ENCODE peak calls at places on chromosome 4, in nine cellular contexts. A is activated CD4-positive, alpha-beta T cell treated with anti-CD3 and anti-CD28 coated beads for 48 hours; H is EH; G is activated CD8-positive, alpha-beta memory T cell treated with anti-CD3 and anti-CD28 coated beads, Interleukin-2, amount 50 U/mL, for 48 hours; N is EL; F is left ventricle myocardium inferior; Y is activated effector memory CD4-positive, alpha-beta T cell treated with anti-CD3 and anti-CD28 coated beads, Interleukin-2, amount 50 U/mL, for 16 hours; U is body of pancreas; R is stimulated activated CD4-positive, alpha-beta T cell treated with anti-CD3 and anti-CD28 coated beads, Interleukin-15, amount 100 ng/mL, for 24 hours. I is an unnamed sample.

GRCh38 chr4:78742300-78742699 is 33.9 kb upstream of the BMP2K start:
- DNase-seq in A (no peak), H (no peak), G (no peak), N (no peak), F (no peak), Y (no peak), U (no peak), R (no peak), I (no peak)

GRCh38 chr4:119536572-119537528 is 91.8 kb downstream of the PDE5A start:
- DNase-seq in A (no peak), H (peak), G (no peak), N (peak), F (no peak), Y (no peak), U (no peak), R (no peak), I (no peak)

GRCh38 chr4:176921256-176921655 is 128.5 kb upstream of the VEGFC start:
- DNase-seq in A (no peak), H (no peak), G (no peak), N (peak), F (no peak), Y (no peak), U (no peak), R (no peak), I (no peak)

GRCh38 chr4:184328022-184328736 is 110.5 kb upstream of the ENPP6 start:
- DNase-seq in A (peak), H (no peak), G (no peak), N (no peak), F (no peak), Y (no peak), U (no peak), R (peak), I (no peak)

GRCh38 chr4:114476310-114476709 is 122.3 kb upstream of the UGT8 start:
- DNase-seq in A (no peak), H (no peak), G (no peak), N (no peak), F (no peak), Y (no peak), U (no peak), R (no peak), I (no peak)

GRCh38 chr4:80071643-80072606 is 1.1 kb downstream of the ANTXR2 start:
- DNase-seq in A (peak), H (peak), G (peak), N (peak), F (peak), Y (peak), U (peak), R (peak), I (peak)

GRCh38 chr4:87555751-87556619 is 26.8 kb upstream of the SPARCL1 start:
- DNase-seq in A (no peak), H (peak), G (no peak), N (peak), F (no peak), Y (no peak), U (no peak), R (no peak), I (no peak)

GRCh38 chr4:100391913-100392312 is 125.9 kb downstream of the EMCN start:
- DNase-seq in A (no peak), H (peak), G (no peak), N (peak), F (no peak), Y (no peak), U (no peak), R (no peak), I (no peak)

GRCh38 chr4:1208266-1208961 is 36.0 kb upstream of the SPON2 start:
- DNase-seq in A (no peak), H (peak), G (no peak), N (no peak), F (peak), Y (peak), U (no peak), R (peak), I (no peak)